ENCODE peak calls at places on chromosomes 1 and 21, in ten cellular contexts. S is activated T-helper 1 cell treated with anti-CD3 and anti-CD28 coated beads, Interleukin-12 subunit alpha, Interleukin-12 subunit beta, Interleukin-2, Interleukin-4 antibody, amounts not matched to agents 30 ng/mL and 10 ng/mL and 1 ng/mL, durations not matched to agents 14 hours and 24 hours and 36 hours; J is heart right ventricle; M is epithelial cell of esophagus; E is T47D; D is NCI-H2227 treated with DMSO at 0.1 percent for 48 hours; U is 8988T; Y is esophagus squamous epithelium; W is naive thymus-derived CD8-positive, alpha-beta T cell; L is foreskin melanocyte. X is an unnamed sample.

GRCh38 chr1:61301824-61302652 is 219.7 kb downstream of the NFIA start:
- DNase-seq in S (peak), D (peak), Y (no peak), J (no peak), W (no peak), U (no peak), E (no peak), L (no peak), M (peak), X (no peak)

GRCh38 chr21:15309022-15309590 is 244.3 kb upstream of the NRIP1 start:
- DNase-seq in U (no peak), D (no peak), Y (no peak), S (no peak), L (no peak), J (no peak), E (no peak), M (peak), W (no peak), X (no peak)

GRCh38 chr1:202861420-202862121 is 27.4 kb downstream of the RABIF start:
- DNase-seq in Y (peak), S (peak), D (peak), W (no peak), J (peak), L (peak), U (peak), M (peak), E (peak), X (peak)

GRCh38 chr1:210779259-210779658 is 354.7 kb downstream of the KCNH1 start:
- DNase-seq in J (no peak), L (no peak), S (no peak), Y (no peak), W (no peak), D (no peak), M (no peak), E (no peak), U (no peak), X (no peak)

GRCh38 chr1:98749152-98749756 is 87.7 kb downstream of the SNX7 start:
- DNase-seq in Y (no peak), J (no peak), E (no peak), D (no peak), U (no peak), W (peak), S (no peak), M (peak), L (no peak), X (no peak)

GRCh38 chr1:48686159-48686558 is 90.5 kb downstream of the BEND5 start:
- DNase-seq in M (no peak), Y (no peak), D (no peak), J (no peak), U (no peak), L (no peak), W (no peak), S (no peak), E (no peak), X (no peak)

GRCh38 chr21:42777757-42778344 is 101.5 kb downstream of the WDR4 start:
- DNase-seq in E (peak), D (no peak), W (no peak), S (no peak), M (no peak), J (no peak), Y (no peak), U (no peak), L (peak), X (peak)

GRCh38 chr1:98940680-98941079 is 64.0 kb downstream of the PLPPR5 start:
- DNase-seq in L (no peak), W (no peak), E (no peak), S (no peak), U (no peak), J (no peak), Y (no peak), D (no peak), M (peak), X (no peak)

GRCh38 chr1:24970926-24971530 is 41.0 kb upstream of the RUNX3 start:
- DNase-seq in W (no peak), U (no peak), Y (no peak), D (no peak), E (no peak), L (no peak), J (no peak), M (no peak), S (no peak), X (no peak)

GRCh38 chr1:226710501-226710900 is 28.6 kb downstream of the ITPKB start:
- DNase-seq in S (no peak), J (no peak), Y (no peak), D (no peak), U (no peak), M (peak), W (no peak), L (no peak), E (no peak), X (no peak)

GRCh38 chr1:199463521-199464127 is 563.9 kb upstream of the NR5A2 start:
- DNase-seq in Y (no peak), E (peak), W (peak), L (peak), U (peak), M (peak), D (no peak), S (no peak), J (no peak), X (no peak)

GRCh38 chr1:91683598-91683951 is 182.9 kb downstream of the CDC7 start:
- DNase-seq in J (peak), E (no peak), W (no peak), D (no peak), S (no peak), Y (no peak), U (no peak), M (no peak), L (no peak), X (no peak)

GRCh38 chr1:234621657-234622335 is 11.8 kb upstream of the IRF2BP2 start:
- DNase-seq in S (no peak), D (peak), E (no peak), W (no peak), L (no peak), U (no peak), J (no peak), Y (no peak), M (no peak), X (no peak)

GRCh38 chr21:14985306-14985705 is 79.5 kb downstream of the NRIP1 start:
- DNase-seq in S (no peak), U (no peak), L (no peak), J (no peak), W (no peak), M (no peak), Y (no peak), D (no peak), E (no peak), X (no peak)

GRCh38 chr1:156012051-156012817 is 8.5 kb downstream of the SSR2 start:
- DNase-seq in U (no peak), L (no peak), M (no peak), Y (no peak), E (no peak), J (no peak), D (no peak), S (no peak), W (no peak), X (no peak)

GRCh38 chr1:30316056-30316455 is 407.3 kb downstream of the MATN1 start:
- DNase-seq in E (no peak), U (no peak), W (no peak), L (no peak), S (no peak), J (no peak), M (no peak), D (no peak), Y (no peak), X (no peak)

GRCh38 chr21:42593815-42594157 is 59.6 kb upstream of the PDE9A start:
- DNase-seq in J (no peak), Y (no peak), M (no peak), S (no peak), L (no peak), W (no peak), U (no peak), E (no peak), D (no peak), X (no peak)

GRCh38 chr1:5753431-5754078 is 238.7 kb downstream of the NPHP4 start:
- DNase-seq in M (no peak), S (no peak), L (no peak), J (no peak), W (no peak), U (no peak), E (no peak), D (no peak), Y (no peak), X (no peak)

GRCh38 chr21:42164064-42164789 is 54.7 kb upstream of the ABCG1 start:
- DNase-seq in Y (no peak), L (no peak), S (peak), E (peak), D (no peak), J (peak), M (peak), W (peak), U (no peak), X (peak)

GRCh38 chr21:44702111-44702972 is 5.4 kb downstream of the KRTAP10-12 start:
- DNase-seq in D (no peak), M (no peak), J (no peak), L (no peak), W (no peak), Y (no peak), E (no peak), S (no peak), U (no peak), X (no peak)

GRCh38 chr1:200925821-200926220 is 31.1 kb downstream of the INAVA start:
- DNase-seq in E (no peak), D (no peak), L (no peak), Y (no peak), W (no peak), S (no peak), U (no peak), J (no peak), M (peak), X (no peak)

GRCh38 chr1:57910782-57911181 is 486.9 kb upstream of the DAB1 start:
- DNase-seq in M (peak), E (no peak), Y (no peak), S (no peak), L (no peak), U (no peak), D (no peak), W (no peak), J (no peak), X (no peak)

GRCh38 chr1:29835486-29836273 is 599.4 kb downstream of the PTPRU start:
- DNase-seq in D (peak), W (no peak), L (no peak), E (no peak), M (no peak), J (no peak), Y (no peak), U (no peak), S (no peak), X (no peak)

GRCh38 chr1:178238722-178239510 is 145.0 kb downstream of the RASAL2 start:
- DNase-seq in Y (no peak), W (no peak), S (no peak), E (no peak), D (peak), U (no peak), L (peak), J (no peak), M (peak), X (no peak)

GRCh38 chr1:27724961-27725373 is 794 bp upstream of the FAM76A start:
- DNase-seq in E (no peak), S (no peak), M (peak), Y (no peak), U (no peak), W (no peak), J (peak), D (peak), L (no peak), X (no peak)

GRCh38 chr1:221487781-221488520 is 253.9 kb downstream of the DUSP10 start:
- DNase-seq in L (no peak), Y (no peak), W (no peak), U (no peak), J (no peak), S (no peak), E (no peak), D (no peak), M (peak), X (no peak)

GRCh38 chr1:85576642-85577420 is 3.7 kb upstream of the CCN1 start:
- DNase-seq in U (peak), M (peak), D (no peak), L (peak), S (peak), E (no peak), J (peak), Y (no peak), W (peak), X (no peak)

GRCh38 chr1:48396208-48396607 is 75.8 kb downstream of the SPATA6 start:
- DNase-seq in D (no peak), J (no peak), Y (no peak), L (no peak), M (peak), S (no peak), W (no peak), U (no peak), E (no peak), X (no peak)

GRCh38 chr1:36965301-36966159 is 68.8 kb downstream of the GRIK3 start:
- DNase-seq in W (no peak), M (no peak), Y (no peak), D (peak), E (no peak), J (no peak), U (no peak), S (no peak), L (no peak), X (no peak)

X was measured in CD14-positive monocyte.